ENCODE peak calls at places on chromosome 17, in nine cellular contexts. One of them, this sample, is unnamed.

GRCh38 chr17:82655038-82655479 is 6.8 kb upstream of the WDR45B start:
- DNase-seq in heart left ventricle: no peak
- DNase-seq in T-helper 1 cell: no peak
- DNase-seq in progenitor cell of endocrine pancreas: no peak
- DNase-seq in GM12865: no peak
- DNase-seq in head of caudate nucleus: no peak
- DNase-seq in omental fat pad: no peak
- DNase-seq in fibroblast of lung: no peak
- DNase-seq in CD4-positive, CD25-positive, alpha-beta regulatory T cell: no peak
- DNase-seq in this sample: no peak

GRCh38 chr17:37744961-37745800 is at the start of gene HNF1B:
- DNase-seq in heart left ventricle: no peak
- DNase-seq in T-helper 1 cell: no peak
- DNase-seq in progenitor cell of endocrine pancreas: peak
- DNase-seq in GM12865: peak
- DNase-seq in head of caudate nucleus: no peak
- DNase-seq in omental fat pad: no peak
- DNase-seq in fibroblast of lung: no peak
- DNase-seq in CD4-positive, CD25-positive, alpha-beta regulatory T cell: peak
- DNase-seq in this sample: no peak

GRCh38 chr17:9371019-9371418 is 204.6 kb downstream of the STX8 start:
- DNase-seq in heart left ventricle: no peak
- DNase-seq in T-helper 1 cell: no peak
- DNase-seq in progenitor cell of endocrine pancreas: no peak
- DNase-seq in GM12865: peak
- DNase-seq in head of caudate nucleus: no peak
- DNase-seq in omental fat pad: no peak
- DNase-seq in fibroblast of lung: peak
- DNase-seq in CD4-positive, CD25-positive, alpha-beta regulatory T cell: no peak
- DNase-seq in this sample: no peak

GRCh38 chr17:74123350-74123749 is 80.1 kb upstream of the RPL38 start:
- DNase-seq in heart left ventricle: no peak
- DNase-seq in T-helper 1 cell: no peak
- DNase-seq in progenitor cell of endocrine pancreas: no peak
- DNase-seq in GM12865: no peak
- DNase-seq in head of caudate nucleus: no peak
- DNase-seq in omental fat pad: no peak
- DNase-seq in fibroblast of lung: peak
- DNase-seq in CD4-positive, CD25-positive, alpha-beta regulatory T cell: no peak
- DNase-seq in this sample: no peak

GRCh38 chr17:8300629-8301242 is 5.5 kb upstream of the SLC25A35 start:
- DNase-seq in heart left ventricle: peak
- DNase-seq in T-helper 1 cell: peak
- DNase-seq in progenitor cell of endocrine pancreas: peak
- DNase-seq in GM12865: peak
- DNase-seq in head of caudate nucleus: peak
- DNase-seq in omental fat pad: no peak
- DNase-seq in fibroblast of lung: peak
- DNase-seq in CD4-positive, CD25-positive, alpha-beta regulatory T cell: peak
- DNase-seq in this sample: no peak

GRCh38 chr17:1649116-1649843 is 386 bp downstream of the RILP start:
- DNase-seq in heart left ventricle: peak
- DNase-seq in T-helper 1 cell: peak
- DNase-seq in progenitor cell of endocrine pancreas: no peak
- DNase-seq in GM12865: peak
- DNase-seq in head of caudate nucleus: peak
- DNase-seq in omental fat pad: peak
- DNase-seq in fibroblast of lung: peak
- DNase-seq in CD4-positive, CD25-positive, alpha-beta regulatory T cell: peak
- DNase-seq in this sample: peak

GRCh38 chr17:20966869-20967268 is 75.9 kb downstream of the USP22 start:
- DNase-seq in heart left ventricle: no peak
- DNase-seq in T-helper 1 cell: no peak
- DNase-seq in progenitor cell of endocrine pancreas: no peak
- DNase-seq in GM12865: peak
- DNase-seq in head of caudate nucleus: no peak
- DNase-seq in omental fat pad: no peak
- DNase-seq in fibroblast of lung: no peak
- DNase-seq in CD4-positive, CD25-positive, alpha-beta regulatory T cell: peak
- DNase-seq in this sample: no peak

GRCh38 chr17:29625037-29625750 is 2.5 kb upstream of the CORO6 start:
- DNase-seq in heart left ventricle: peak
- DNase-seq in T-helper 1 cell: no peak
- DNase-seq in progenitor cell of endocrine pancreas: no peak
- DNase-seq in GM12865: no peak
- DNase-seq in head of caudate nucleus: peak
- DNase-seq in omental fat pad: no peak
- DNase-seq in fibroblast of lung: peak
- DNase-seq in CD4-positive, CD25-positive, alpha-beta regulatory T cell: no peak
- DNase-seq in this sample: no peak

GRCh38 chr17:17476865-17477467 is at the start of gene MED9:
- DNase-seq in heart left ventricle: peak
- DNase-seq in T-helper 1 cell: peak
- DNase-seq in progenitor cell of endocrine pancreas: peak
- DNase-seq in GM12865: peak
- DNase-seq in head of caudate nucleus: peak
- DNase-seq in omental fat pad: peak
- DNase-seq in fibroblast of lung: peak
- DNase-seq in CD4-positive, CD25-positive, alpha-beta regulatory T cell: peak
- DNase-seq in this sample: peak

GRCh38 chr17:39639566-39640458 is 2.9 kb downstream of the STARD3 start:
- DNase-seq in heart left ventricle: no peak
- DNase-seq in T-helper 1 cell: no peak
- DNase-seq in progenitor cell of endocrine pancreas: no peak
- DNase-seq in GM12865: no peak
- DNase-seq in head of caudate nucleus: no peak
- DNase-seq in omental fat pad: no peak
- DNase-seq in fibroblast of lung: no peak
- DNase-seq in CD4-positive, CD25-positive, alpha-beta regulatory T cell: no peak
- DNase-seq in this sample: no peak

GRCh38 chr17:6374761-6375312 is 60.1 kb downstream of the AIPL1 start:
- DNase-seq in heart left ventricle: no peak
- DNase-seq in T-helper 1 cell: no peak
- DNase-seq in progenitor cell of endocrine pancreas: no peak
- DNase-seq in GM12865: no peak
- DNase-seq in head of caudate nucleus: peak
- DNase-seq in omental fat pad: no peak
- DNase-seq in fibroblast of lung: peak
- DNase-seq in CD4-positive, CD25-positive, alpha-beta regulatory T cell: no peak
- DNase-seq in this sample: no peak

GRCh38 chr17:19460695-19461094 is 49.7 kb downstream of the RNF112 start:
- DNase-seq in heart left ventricle: no peak
- DNase-seq in T-helper 1 cell: no peak
- DNase-seq in progenitor cell of endocrine pancreas: no peak
- DNase-seq in GM12865: no peak
- DNase-seq in head of caudate nucleus: peak
- DNase-seq in omental fat pad: no peak
- DNase-seq in fibroblast of lung: no peak
- DNase-seq in CD4-positive, CD25-positive, alpha-beta regulatory T cell: no peak
- DNase-seq in this sample: no peak

GRCh38 chr17:17729620-17730249 is 48.5 kb downstream of the RAI1 start:
- DNase-seq in heart left ventricle: no peak
- DNase-seq in T-helper 1 cell: peak
- DNase-seq in progenitor cell of endocrine pancreas: peak
- DNase-seq in GM12865: peak
- DNase-seq in head of caudate nucleus: peak
- DNase-seq in omental fat pad: no peak
- DNase-seq in fibroblast of lung: no peak
- DNase-seq in CD4-positive, CD25-positive, alpha-beta regulatory T cell: peak
- DNase-seq in this sample: no peak

GRCh38 chr17:81517339-81518112 is 4.9 kb upstream of the ACTG1 start:
- DNase-seq in heart left ventricle: peak
- DNase-seq in T-helper 1 cell: no peak
- DNase-seq in progenitor cell of endocrine pancreas: peak
- DNase-seq in GM12865: peak
- DNase-seq in head of caudate nucleus: no peak
- DNase-seq in omental fat pad: no peak
- DNase-seq in fibroblast of lung: peak
- DNase-seq in CD4-positive, CD25-positive, alpha-beta regulatory T cell: no peak
- DNase-seq in this sample: no peak

GRCh38 chr17:74213897-74214386 is 571 bp downstream of the TTYH2 start:
- DNase-seq in heart left ventricle: peak
- DNase-seq in T-helper 1 cell: no peak
- DNase-seq in progenitor cell of endocrine pancreas: no peak
- DNase-seq in GM12865: no peak
- DNase-seq in head of caudate nucleus: peak
- DNase-seq in omental fat pad: no peak
- DNase-seq in fibroblast of lung: no peak
- DNase-seq in CD4-positive, CD25-positive, alpha-beta regulatory T cell: no peak
- DNase-seq in this sample: no peak

GRCh38 chr17:45265823-45266222 is 3.9 kb upstream of the SPATA32 start:
- DNase-seq in heart left ventricle: no peak
- DNase-seq in T-helper 1 cell: no peak
- DNase-seq in progenitor cell of endocrine pancreas: no peak
- DNase-seq in GM12865: no peak
- DNase-seq in head of caudate nucleus: no peak
- DNase-seq in omental fat pad: no peak
- DNase-seq in fibroblast of lung: peak
- DNase-seq in CD4-positive, CD25-positive, alpha-beta regulatory T cell: no peak
- DNase-seq in this sample: no peak

This sample was measured in NT2/D1.